ENCODE peak calls at places on chromosome 12, in seven cellular contexts. D is heart left ventricle, X is ovary, Z is A549, B is uterus, E is testis, S is sigmoid colon. R is an unnamed sample.

GRCh38 chr12:72365151-72365550 is 93.0 kb downstream of the TRHDE start:
- DNase-seq in D (no peak), X (no peak), Z (no peak), B (no peak), E (no peak), S (no peak), R (no peak)

GRCh38 chr12:55619352-55620138 is 17.1 kb upstream of the OR10P1 start:
- DNase-seq in D (no peak), X (no peak), Z (peak; percentile 94), B (peak; percentile 39), E (peak; percentile 63), S (no peak), R (no peak)

GRCh38 chr12:40618621-40619020 is 73.6 kb upstream of the CNTN1 start:
- DNase-seq in D (no peak), X (no peak), Z (no peak), B (no peak), E (no peak), S (no peak), R (no peak)

GRCh38 chr12:82504411-82504810 is 146.1 kb downstream of the METTL25 start:
- DNase-seq in D (no peak), X (no peak), Z (no peak), B (no peak), E (no peak), S (no peak), R (no peak)

GRCh38 chr12:125461831-125462230 is 396.6 kb downstream of the AACS start:
- DNase-seq in D (no peak), X (no peak), Z (peak; percentile 7), B (no peak), E (peak; percentile 56), S (no peak), R (no peak)

GRCh38 chr12:107558141-107558815 is 127.3 kb upstream of the PWP1 start:
- DNase-seq in D (no peak), X (no peak), Z (no peak), B (no peak), E (no peak), S (no peak), R (no peak)

GRCh38 chr12:62744551-62744950 is 190.4 kb downstream of the PPM1H start:
- DNase-seq in D (peak; percentile 46), X (no peak), Z (no peak), B (no peak), E (no peak), S (no peak), R (peak; percentile 78)

GRCh38 chr12:1885082-1885596 is 33.3 kb downstream of the CACNA2D4 start:
- DNase-seq in D (no peak), X (no peak), Z (no peak), B (no peak), E (no peak), S (no peak), R (no peak)

GRCh38 chr12:65023485-65023884 is 97.6 kb downstream of the WIF1 start:
- DNase-seq in D (no peak), X (no peak), Z (no peak), B (no peak), E (no peak), S (no peak), R (no peak)

GRCh38 chr12:47184229-47184628 is 104.5 kb upstream of the AMIGO2 start:
- DNase-seq in D (no peak), X (no peak), Z (no peak), B (no peak), E (no peak), S (no peak), R (no peak)

GRCh38 chr12:50842637-50843493 is at the start of gene TMPRSS12:
- DNase-seq in D (no peak), X (peak; percentile 53), Z (no peak), B (no peak), E (peak; percentile 59), S (no peak), R (no peak)

GRCh38 chr12:63808631-63809030 is 28.9 kb downstream of the RXYLT1 start:
- DNase-seq in D (no peak), X (no peak), Z (no peak), B (no peak), E (no peak), S (no peak), R (no peak)

GRCh38 chr12:107115119-107115518 is 21.8 kb upstream of the CRY1 start:
- DNase-seq in D (no peak), X (no peak), Z (no peak), B (no peak), E (no peak), S (no peak), R (no peak)

GRCh38 chr12:58530421-58531067 is 389.8 kb downstream of the LRIG3 start:
- DNase-seq in D (no peak), X (no peak), Z (no peak), B (no peak), E (no peak), S (no peak), R (no peak)

GRCh38 chr12:69345742-69346141 is 2.4 kb upstream of the LYZ start:
- DNase-seq in D (no peak), X (no peak), Z (no peak), B (no peak), E (no peak), S (no peak), R (no peak)

GRCh38 chr12:116876151-116876869 is 4.9 kb downstream of the HRK start:
- DNase-seq in D (no peak), X (no peak), Z (no peak), B (no peak), E (peak; percentile 80), S (no peak), R (no peak)

GRCh38 chr12:114163766-114164165 is 197.6 kb upstream of the RBM19 start:
- DNase-seq in D (no peak), X (no peak), Z (peak; percentile 42), B (no peak), E (no peak), S (no peak), R (no peak)

GRCh38 chr12:95257541-95257940 is 39.9 kb downstream of the VEZT start:
- DNase-seq in D (no peak), X (no peak), Z (no peak), B (no peak), E (no peak), S (no peak), R (no peak)

GRCh38 chr12:67714648-67715047 is 66.1 kb downstream of the DYRK2 start:
- DNase-seq in D (no peak), X (no peak), Z (peak; percentile 61), B (no peak), E (no peak), S (no peak), R (no peak)

GRCh38 chr12:67709367-67709954 is 60.9 kb downstream of the DYRK2 start:
- DNase-seq in D (no peak), X (no peak), Z (no peak), B (no peak), E (no peak), S (no peak), R (no peak)

GRCh38 chr12:67705394-67706370 is 57.1 kb downstream of the DYRK2 start:
- DNase-seq in D (no peak), X (no peak), Z (peak; percentile 62), B (no peak), E (no peak), S (no peak), R (no peak)

DNA sequence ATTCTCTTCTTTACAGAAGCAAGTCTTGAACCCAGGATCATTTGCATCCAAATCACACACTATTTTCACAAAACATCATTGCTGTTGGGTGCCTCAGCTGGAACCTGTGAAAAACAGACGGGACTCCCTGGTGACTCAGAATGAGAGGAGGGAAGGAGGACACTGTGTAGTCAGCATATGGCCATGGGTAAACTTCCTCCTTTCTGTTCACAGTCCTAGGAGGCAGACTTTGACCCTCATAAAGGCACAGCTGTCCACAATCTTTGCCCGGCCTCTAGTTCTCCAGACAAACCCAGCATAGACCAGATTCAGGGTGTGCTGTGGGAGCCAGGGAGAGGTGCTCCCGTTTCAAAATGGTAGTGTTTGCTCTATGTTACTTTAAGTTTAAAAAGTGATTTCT is 62.0 kb downstream of the DYRK2 start:
- DNase-seq in D (no peak), X (no peak), Z (peak; percentile 82), B (no peak), E (no peak), S (no peak), R (no peak)
- TF ChIP-seq POLR2A in D (no peak), X (no peak), Z (no peak), B (no peak), E (no peak), S (no peak), R (no peak)

GRCh38 chr12:45991289-45992249 is 1.2 kb upstream of the SCAF11 start:
- DNase-seq in D (peak; percentile 85), X (peak; percentile 73), Z (peak; percentile 77), B (peak; percentile 57), E (peak; percentile 83), S (peak; percentile 89), R (peak; percentile 94)
- TF ChIP-seq POLR2A in D (peak; percentile 76), X (no peak), Z (peak; percentile 93), B (no peak), E (no peak), S (peak; percentile 62), R (peak; percentile 37)

GRCh38 chr12:44224399-44224798 is 388.5 kb downstream of the TMEM117 start:
- DNase-seq in D (no peak), X (no peak), Z (no peak), B (no peak), E (no peak), S (no peak), R (no peak)
- TF ChIP-seq POLR2A in D (no peak), X (no peak), Z (no peak), B (no peak), E (no peak), S (no peak), R (no peak)

GRCh38 chr12:75704664-75705063 is 193.3 kb upstream of the KRR1 start:
- DNase-seq in D (no peak), X (no peak), Z (no peak), B (no peak), E (no peak), S (no peak), R (no peak)
- TF ChIP-seq POLR2A in D (no peak), X (no peak), Z (no peak), B (no peak), E (no peak), S (no peak), R (no peak)

DNA sequence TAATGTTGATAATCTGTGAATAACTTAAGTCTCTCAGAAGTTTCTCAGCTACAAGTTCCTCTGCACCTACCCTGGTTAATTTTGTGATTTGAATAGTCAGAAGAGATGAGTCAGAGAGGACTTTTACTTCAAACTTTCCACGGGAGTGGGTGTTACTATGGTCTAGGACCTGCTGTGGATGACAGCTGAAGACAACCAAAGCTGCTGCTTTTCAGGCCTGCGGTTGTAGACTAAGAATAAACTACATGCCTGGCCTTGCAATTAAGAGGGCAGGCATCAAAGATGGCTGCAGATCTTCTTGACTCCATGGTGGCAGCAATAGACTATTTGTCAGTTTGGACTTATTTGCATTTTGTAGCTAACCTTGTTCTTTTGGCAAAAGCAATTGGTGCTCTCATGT is 227.1 kb upstream of the KRR1 start:
- DNase-seq in D (no peak), X (no peak), Z (no peak), B (peak; percentile 24), E (no peak), S (no peak), R (no peak)
- TF ChIP-seq POLR2A in D (no peak), X (no peak), Z (no peak), B (no peak), E (no peak), S (no peak), R (no peak)

GRCh38 chr12:9754984-9755383 is 5.7 kb downstream of the CD69 start:
- DNase-seq in D (no peak), X (no peak), Z (no peak), B (no peak), E (no peak), S (no peak), R (no peak)
- TF ChIP-seq POLR2A in D (no peak), X (no peak), Z (no peak), B (no peak), E (no peak), S (no peak), R (no peak)